ENCODE peak calls at places on chromosomes 12 and 14, in five cellular contexts. S is pancreas, U is epithelial cell of esophagus, Y is NT2/D1, N is lower lobe of right lung. C is an unnamed sample.

GRCh38 chr12:109910969-109911348 is 10.9 kb downstream of the TCHP start:
- DNase-seq in S (no peak), N (peak; percentile 47), U (peak; percentile 59), Y (peak; percentile 82), C (no peak)

GRCh38 chr12:131129839-131130238 is 176.1 kb downstream of the ADGRD1 start:
- DNase-seq in N (no peak), U (no peak), Y (no peak), S (no peak), C (no peak)

GRCh38 chr12:40229690-40230651 is 5.2 kb downstream of the LRRK2 start:
- DNase-seq in S (no peak), U (peak; percentile 64), N (no peak), Y (no peak), C (no peak)

GRCh38 chr12:40017488-40017887 is 88.4 kb downstream of the SLC2A13 start:
- DNase-seq in N (no peak), Y (no peak), S (no peak), U (no peak), C (no peak)

GRCh38 chr14:21923820-21924219 is 250.2 kb upstream of the OR4E1 start:
- DNase-seq in N (no peak), S (no peak), Y (no peak), U (no peak), C (no peak)

GRCh38 chr12:613996-614726 is 49.1 kb downstream of the NINJ2 start:
- DNase-seq in S (no peak), U (no peak), Y (no peak), N (peak; percentile 69), C (no peak)

GRCh38 chr14:71529855-71530254 is 402.4 kb upstream of the RGS6 start:
- DNase-seq in N (no peak), S (no peak), Y (no peak), U (no peak), C (peak; percentile 59)

GRCh38 chr14:91009501-91010152 is 50.8 kb downstream of the RPS6KA5 start:
- DNase-seq in U (no peak), Y (no peak), N (no peak), S (no peak), C (no peak)

GRCh38 chr12:54958048-54958658 is 26.4 kb downstream of the TESPA1 start:
- DNase-seq in S (no peak), U (peak; percentile 77), Y (peak; percentile 54), N (no peak), C (peak; percentile 28)

GRCh38 chr12:11652351-11653040 is 3.0 kb downstream of the ETV6 start:
- DNase-seq in S (no peak), N (peak; percentile 63), U (no peak), Y (no peak), C (no peak)

GRCh38 chr14:94474581-94475031 is 1.4 kb downstream of the SERPINA9 start:
- DNase-seq in U (peak; percentile 29), N (no peak), Y (peak; percentile 52), S (no peak), C (no peak)

GRCh38 chr14:24231263-24232120 is 675 bp downstream of the NEDD8 start:
- DNase-seq in S (no peak), Y (no peak), N (no peak), U (peak; percentile 55), C (no peak)

GRCh38 chr12:64946132-64946829 is 121.8 kb downstream of the TBC1D30 start:
- DNase-seq in N (no peak), S (no peak), Y (no peak), U (no peak), C (peak; percentile 57)

GRCh38 chr14:105867961-105868599 is 341.7 kb downstream of the TMEM121 start:
- DNase-seq in Y (no peak), S (peak; percentile 34), U (no peak), N (no peak), C (no peak)

GRCh38 chr14:100341301-100342031 is 18.3 kb downstream of the SLC25A47 start:
- DNase-seq in S (no peak), N (peak; percentile 57), Y (no peak), U (peak; percentile 85), C (peak; percentile 10)

GRCh38 chr14:24277606-24278321 is 6.4 kb upstream of the RABGGTA start:
- DNase-seq in Y (no peak), U (no peak), S (no peak), N (peak; percentile 77), C (no peak)

GRCh38 chr12:116406529-116406928 is 129.0 kb upstream of the MED13L start:
- DNase-seq in Y (no peak), U (peak; percentile 93), N (peak; percentile 77), S (no peak), C (peak; percentile 88)

GRCh38 chr14:68476965-68477455 is 315.9 kb downstream of the ZFP36L1 start:
- DNase-seq in U (no peak), Y (no peak), S (no peak), N (no peak), C (no peak)

GRCh38 chr14:96590190-96590860 is 88.1 kb downstream of the PAPOLA start:
- DNase-seq in Y (no peak), U (no peak), S (no peak), N (no peak), C (no peak)

GRCh38 chr14:73786632-73786941 is 65.0 kb upstream of the PTGR2 start:
- DNase-seq in Y (no peak), U (peak; percentile 16), N (peak; percentile 68), S (no peak), C (no peak)

GRCh38 chr14:53536446-53536845 is 383.3 kb upstream of the DDHD1 start:
- DNase-seq in U (no peak), Y (no peak), S (no peak), N (no peak), C (no peak)

GRCh38 chr12:66196806-66197205 is 7.8 kb downstream of the IRAK3 start:
- DNase-seq in N (no peak), S (no peak), Y (no peak), U (peak; percentile 15), C (no peak)

GRCh38 chr14:75497191-75497590 is 25.1 kb upstream of the BATF start:
- DNase-seq in Y (no peak), S (no peak), N (no peak), U (no peak), C (no peak)

GRCh38 chr14:68792022-68792829 is 641 bp downstream of the ZFP36L1 start:
- DNase-seq in Y (no peak), U (no peak), N (no peak), S (peak; percentile 73), C (no peak)

GRCh38 chr12:110312581-110313360 is 31.7 kb downstream of the ATP2A2 start:
- DNase-seq in U (peak; percentile 95), S (no peak), Y (no peak), N (no peak), C (no peak)

GRCh38 chr14:68784298-68784910 is 8.5 kb downstream of the ZFP36L1 start:
- DNase-seq in N (no peak), S (peak; percentile 81), Y (no peak), U (no peak), C (no peak)

GRCh38 chr14:93343266-93343665 is 3.7 kb upstream of the COX8C start:
- DNase-seq in Y (no peak), U (no peak), N (no peak), S (no peak), C (no peak)

GRCh38 chr14:101028971-101029667 is 125.6 kb upstream of the RTL1 start:
- DNase-seq in N (no peak), U (no peak), Y (no peak), S (peak; percentile 35), C (no peak)

GRCh38 chr14:78107171-78107570 is 63.0 kb upstream of the NRXN3 start:
- DNase-seq in U (no peak), Y (no peak), S (no peak), N (no peak), C (no peak)

DNA sequence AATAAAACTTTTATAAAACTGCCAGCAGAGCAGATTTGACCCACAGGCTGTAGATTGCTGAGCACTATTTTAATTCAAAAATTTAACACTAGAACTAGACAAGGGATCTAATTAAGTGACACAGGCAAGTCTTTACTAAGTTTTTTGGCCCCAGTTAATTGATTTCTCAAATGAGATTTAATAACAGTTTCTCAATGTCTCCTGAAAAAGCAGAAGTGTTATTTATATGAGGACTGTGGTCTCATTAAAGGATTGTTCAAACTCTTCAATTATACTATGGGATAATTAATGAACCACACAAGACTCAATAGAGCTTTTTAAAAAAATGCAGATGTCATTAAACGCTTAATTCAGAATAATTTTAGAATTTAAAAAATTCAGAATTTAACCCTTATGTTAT is 1.9 kb downstream of the HEATR5A start:
- DNase-seq in S (no peak), U (no peak), N (no peak), Y (no peak), C (no peak)
- H3K4me3 ChIP-seq in S (no peak overlapping the region), U (no peak overlapping the region), N (no peak overlapping the region), Y (no peak overlapping the region), C (no peak overlapping the region)

GRCh38 chr12:113594967-113595366 is 123.3 kb upstream of the LHX5 start:
- DNase-seq in S (no peak), Y (no peak), U (no peak), N (no peak), C (no peak)

GRCh38 chr12:113589437-113589836 is 117.8 kb upstream of the LHX5 start:
- DNase-seq in U (no peak), N (no peak), Y (no peak), S (no peak), C (no peak)

GRCh38 chr12:113587720-113588119 is 116.0 kb upstream of the LHX5 start:
- DNase-seq in N (no peak), U (no peak), Y (peak; percentile 93), S (no peak), C (no peak)

GRCh38 chr12:113586461-113586860 is 114.8 kb upstream of the LHX5 start:
- DNase-seq in N (no peak), S (no peak), U (no peak), Y (no peak), C (no peak)

GRCh38 chr12:113591480-113591971 is 119.9 kb upstream of the LHX5 start:
- DNase-seq in N (peak; percentile 66), Y (no peak), S (no peak), U (no peak), C (no peak)
- H3K4me3 ChIP-seq in N (peak overlapping the region; percentile 13), Y (peak overlapping the region; percentile 45), S (no peak overlapping the region), U (no peak overlapping the region), C (no peak overlapping the region)

GRCh38 chr12:76113800-76114757 is 29.6 kb upstream of the NAP1L1 start:
- DNase-seq in S (no peak), U (peak; percentile 57), Y (no peak), N (no peak), C (no peak)

GRCh38 chr12:76119887-76120286 is 35.4 kb upstream of the NAP1L1 start:
- DNase-seq in U (no peak), Y (no peak), S (no peak), N (no peak), C (no peak)

GRCh38 chr12:76117067-76117691 is 32.7 kb upstream of the NAP1L1 start:
- DNase-seq in U (no peak), Y (no peak), N (no peak), S (no peak), C (no peak)

GRCh38 chr12:76123301-76124212 is 39.1 kb upstream of the NAP1L1 start:
- DNase-seq in N (no peak), S (no peak), U (peak; percentile 38), Y (no peak), C (no peak)

DNA sequence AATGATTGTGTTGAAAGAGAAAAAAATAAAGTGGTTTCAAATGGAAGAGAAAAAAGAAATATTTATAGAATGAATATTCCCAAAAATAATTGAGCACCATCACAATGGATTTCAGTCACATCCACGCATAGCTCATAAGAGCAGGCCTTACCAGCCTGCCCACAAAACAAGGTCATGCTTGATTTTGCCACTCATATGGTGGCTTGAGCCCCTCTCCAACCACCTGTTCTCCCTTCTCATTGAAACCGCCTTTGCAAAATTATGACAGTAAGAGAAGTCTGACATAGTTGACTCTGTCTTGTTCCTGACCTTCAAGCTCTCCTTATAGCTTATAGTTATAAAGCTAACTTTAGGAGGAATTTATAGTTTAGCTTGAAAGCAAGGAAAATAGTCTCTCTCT is 33.3 kb upstream of the NAP1L1 start:
- DNase-seq in U (no peak), Y (no peak), S (no peak), N (no peak), C (no peak)
- H3K4me3 ChIP-seq in U (no peak overlapping the region), Y (no peak overlapping the region), S (no peak overlapping the region), N (no peak overlapping the region), C (no peak overlapping the region)

GRCh38 chr14:60658116-60658515 is 8.8 kb upstream of the SIX1 start:
- DNase-seq in U (no peak), S (no peak), Y (no peak), N (no peak), C (no peak)
- H3K4me3 ChIP-seq in U (peak overlapping the region; percentile 77), S (no peak overlapping the region), Y (peak overlapping the region; percentile 47), N (peak overlapping the region; percentile 66), C (peak overlapping the region; percentile 79)